ENCODE peak calls at places on chromosomes 5 and 9, in four cellular contexts. One of them, this sample, is unnamed.
A peak's percentile ranks its signal among the peaks of the same experiment; 100 is the strongest.

GRCh38 chr5:180803181-180804128 is 849 bp upstream of the MGAT1 start:
- DNase-seq in DND-41: peak; percentile 94
- DNase-seq in brain microvascular endothelial cell: no peak
- DNase-seq in NB4: peak; percentile 96
- DNase-seq in this sample: peak; percentile 46

GRCh38 chr5:88834108-88834462 is 48.9 kb downstream of the MEF2C start:
- DNase-seq in brain microvascular endothelial cell: no peak
- DNase-seq in NB4: no peak
- DNase-seq in DND-41: no peak
- DNase-seq in this sample: no peak

GRCh38 chr9:72554221-72554641 is 32.8 kb downstream of the TMC1 start:
- DNase-seq in NB4: no peak
- DNase-seq in brain microvascular endothelial cell: peak; percentile 52
- DNase-seq in DND-41: no peak
- DNase-seq in this sample: peak; percentile 93

GRCh38 chr9:124389146-124389939 is 25.9 kb downstream of the PSMB7 start:
- DNase-seq in brain microvascular endothelial cell: no peak
- DNase-seq in DND-41: no peak
- DNase-seq in NB4: no peak
- DNase-seq in this sample: no peak

GRCh38 chr5:61309115-61309514 is 22.9 kb upstream of the ZSWIM6 start:
- DNase-seq in DND-41: no peak
- DNase-seq in brain microvascular endothelial cell: no peak
- DNase-seq in NB4: no peak
- DNase-seq in this sample: no peak

GRCh38 chr5:147921134-147921533 is 14.8 kb upstream of the C5orf46 start:
- DNase-seq in brain microvascular endothelial cell: no peak
- DNase-seq in DND-41: no peak
- DNase-seq in NB4: peak; percentile 70
- DNase-seq in this sample: no peak

GRCh38 chr9:101848485-101848919 is 110.1 kb upstream of the GRIN3A start:
- DNase-seq in DND-41: no peak
- DNase-seq in brain microvascular endothelial cell: peak; percentile 21
- DNase-seq in NB4: no peak
- DNase-seq in this sample: no peak

GRCh38 chr5:316210-317085 is 5.1 kb upstream of the AHRR start:
- DNase-seq in NB4: no peak
- DNase-seq in brain microvascular endothelial cell: no peak
- DNase-seq in DND-41: no peak
- DNase-seq in this sample: no peak

GRCh38 chr9:127555830-127556820 is 56.0 kb upstream of the STXBP1 start:
- DNase-seq in brain microvascular endothelial cell: peak; percentile 94
- DNase-seq in NB4: peak; percentile 94
- DNase-seq in DND-41: peak; percentile 78
- DNase-seq in this sample: peak; percentile 91

GRCh38 chr5:53882637-53883036 is 322.2 kb downstream of the NDUFS4 start:
- DNase-seq in brain microvascular endothelial cell: peak; percentile 5
- DNase-seq in NB4: no peak
- DNase-seq in DND-41: no peak
- DNase-seq in this sample: no peak

GRCh38 chr5:130616161-130616560 is 548.9 kb downstream of the HINT1 start:
- DNase-seq in DND-41: no peak
- DNase-seq in NB4: peak; percentile 34
- DNase-seq in brain microvascular endothelial cell: no peak
- DNase-seq in this sample: peak; percentile 43

GRCh38 chr5:121366515-121366914 is 485.2 kb upstream of the FTMT start:
- DNase-seq in NB4: no peak
- DNase-seq in brain microvascular endothelial cell: no peak
- DNase-seq in DND-41: no peak
- DNase-seq in this sample: peak; percentile 18

GRCh38 chr5:28927559-28928326 is 1889.4 kb upstream of the CDH9 start:
- DNase-seq in NB4: no peak
- DNase-seq in DND-41: no peak
- DNase-seq in brain microvascular endothelial cell: no peak
- DNase-seq in this sample: no peak

GRCh38 chr9:15485836-15486678 is 24.7 kb downstream of the PSIP1 start:
- DNase-seq in brain microvascular endothelial cell: peak; percentile 33
- DNase-seq in NB4: peak; percentile 44
- DNase-seq in DND-41: no peak
- DNase-seq in this sample: peak; percentile 26

GRCh38 chr5:122649080-122649479 is 125.8 kb upstream of the SNX2 start:
- DNase-seq in NB4: no peak
- DNase-seq in brain microvascular endothelial cell: no peak
- DNase-seq in DND-41: no peak
- DNase-seq in this sample: no peak

GRCh38 chr5:31824886-31825774 is 186.2 kb downstream of the PDZD2 start:
- DNase-seq in brain microvascular endothelial cell: peak; percentile 61
- DNase-seq in NB4: peak; percentile 67
- DNase-seq in DND-41: peak; percentile 33
- DNase-seq in this sample: peak; percentile 74

GRCh38 chr9:137048655-137049543 is 2.9 kb upstream of the NPDC1 start:
- DNase-seq in brain microvascular endothelial cell: no peak
- DNase-seq in NB4: no peak
- DNase-seq in DND-41: no peak
- DNase-seq in this sample: no peak

GRCh38 chr9:136665111-136665703 is 2.5 kb downstream of the EGFL7 start:
- DNase-seq in NB4: no peak
- DNase-seq in brain microvascular endothelial cell: no peak
- DNase-seq in DND-41: no peak
- DNase-seq in this sample: peak; percentile 19

GRCh38 chr5:77356740-77357139 is 135.4 kb downstream of the WDR41 start:
- DNase-seq in NB4: no peak
- DNase-seq in brain microvascular endothelial cell: peak; percentile 48
- DNase-seq in DND-41: no peak
- DNase-seq in this sample: peak; percentile 71

GRCh38 chr9:132869266-132869665 is 8.8 kb downstream of the AK8 start:
- DNase-seq in brain microvascular endothelial cell: no peak
- DNase-seq in DND-41: no peak
- DNase-seq in NB4: no peak
- DNase-seq in this sample: no peak

GRCh38 chr5:138905541-138905940 is 30.4 kb upstream of the LRRTM2 start:
- DNase-seq in brain microvascular endothelial cell: peak; percentile 45
- DNase-seq in NB4: no peak
- DNase-seq in DND-41: no peak
- DNase-seq in this sample: peak; percentile 61

GRCh38 chr5:95870105-95870672 is 47.7 kb upstream of the GLRX start:
- DNase-seq in brain microvascular endothelial cell: peak; percentile 33
- DNase-seq in DND-41: no peak
- DNase-seq in NB4: peak; percentile 15
- DNase-seq in this sample: no peak

GRCh38 chr5:121199238-121199999 is 652.3 kb upstream of the FTMT start:
- DNase-seq in DND-41: no peak
- DNase-seq in brain microvascular endothelial cell: peak; percentile 76
- DNase-seq in NB4: no peak
- DNase-seq in this sample: peak; percentile 86

GRCh38 chr5:151017897-151018296 is 2.5 kb upstream of the GPX3 start:
- DNase-seq in brain microvascular endothelial cell: no peak
- DNase-seq in DND-41: no peak
- DNase-seq in NB4: no peak
- DNase-seq in this sample: no peak

GRCh38 chr5:116482394-116482793 is 92.2 kb downstream of the SEMA6A start:
- DNase-seq in NB4: no peak
- DNase-seq in DND-41: no peak
- DNase-seq in brain microvascular endothelial cell: peak; percentile 53
- DNase-seq in this sample: no peak

GRCh38 chr9:1273859-1274258 is 223.7 kb downstream of the DMRT2 start:
- DNase-seq in DND-41: no peak
- DNase-seq in brain microvascular endothelial cell: no peak
- DNase-seq in NB4: no peak
- DNase-seq in this sample: no peak

GRCh38 chr5:77499973-77500372 is 7.9 kb upstream of the WDR41 start:
- DNase-seq in DND-41: no peak
- DNase-seq in NB4: no peak
- DNase-seq in brain microvascular endothelial cell: no peak
- DNase-seq in this sample: no peak

GRCh38 chr5:149780043-149780737 is 50.1 kb downstream of the PPARGC1B start:
- DNase-seq in NB4: no peak
- DNase-seq in DND-41: no peak
- DNase-seq in brain microvascular endothelial cell: no peak
- DNase-seq in this sample: no peak

GRCh38 chr5:126516133-126516532 is 78.9 kb downstream of the ALDH7A1 start:
- DNase-seq in NB4: no peak
- DNase-seq in DND-41: no peak
- DNase-seq in brain microvascular endothelial cell: no peak
- DNase-seq in this sample: no peak

GRCh38 chr5:79436821-79437220 is 77.1 kb downstream of the HOMER1 start:
- DNase-seq in DND-41: no peak
- DNase-seq in NB4: no peak
- DNase-seq in brain microvascular endothelial cell: no peak
- DNase-seq in this sample: peak; percentile 17

GRCh38 chr9:83062653-83063527 is at the start of gene RASEF:
- DNase-seq in NB4: no peak
- DNase-seq in DND-41: no peak
- DNase-seq in brain microvascular endothelial cell: no peak
- DNase-seq in this sample: peak; percentile 25

GRCh38 chr9:113682297-113682771 is 193.8 kb upstream of the ZNF618 start:
- DNase-seq in NB4: peak; percentile 74
- DNase-seq in DND-41: peak; percentile 41
- DNase-seq in brain microvascular endothelial cell: peak; percentile 85
- DNase-seq in this sample: peak; percentile 92

GRCh38 chr9:70553718-70554673 is 139.5 kb upstream of the KLF9 start:
- DNase-seq in brain microvascular endothelial cell: no peak
- DNase-seq in NB4: no peak
- DNase-seq in DND-41: no peak
- DNase-seq in this sample: no peak

GRCh38 chr5:175060264-175060663 is 335.9 kb downstream of the MSX2 start:
- DNase-seq in brain microvascular endothelial cell: no peak
- DNase-seq in DND-41: no peak
- DNase-seq in NB4: no peak
- DNase-seq in this sample: no peak

GRCh38 chr5:175056831-175057230 is 332.4 kb downstream of the MSX2 start:
- DNase-seq in DND-41: no peak
- DNase-seq in NB4: no peak
- DNase-seq in brain microvascular endothelial cell: no peak
- DNase-seq in this sample: no peak

DNA sequence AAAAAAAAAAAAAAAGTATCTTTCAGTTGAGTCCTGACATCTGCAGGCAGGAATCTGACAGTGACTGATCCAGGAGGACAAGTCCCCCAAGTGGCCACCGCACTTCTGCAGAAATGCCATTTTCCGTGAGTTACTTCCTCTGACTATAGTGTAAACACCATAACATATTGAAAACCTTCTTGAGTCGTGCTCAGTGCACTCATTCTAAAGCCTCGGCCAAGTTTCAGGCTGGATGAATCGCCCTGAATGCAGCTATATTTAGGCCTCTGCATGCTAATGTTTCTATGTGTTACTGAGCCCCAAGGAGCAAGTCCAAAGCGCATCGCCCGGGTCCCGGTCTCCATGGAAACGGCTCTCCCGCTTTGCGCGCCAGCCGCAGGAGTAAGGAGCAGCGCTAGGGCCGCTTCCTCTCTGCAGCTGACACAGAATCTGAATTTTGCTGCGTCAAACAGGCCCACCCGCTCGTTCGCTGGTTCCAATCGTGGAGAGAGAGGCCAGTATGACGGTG is 335.4 kb downstream of the MSX2 start:
- DNase-seq in DND-41: peak; percentile 12
- DNase-seq in brain microvascular endothelial cell: peak; percentile 7
- DNase-seq in NB4: no peak
- DNase-seq in this sample: no peak
- H3K4me3 ChIP-seq in DND-41: no peak overlapping the region
- H3K4me3 ChIP-seq in brain microvascular endothelial cell: no peak overlapping the region
- H3K4me3 ChIP-seq in NB4: no peak overlapping the region
- H3K4me3 ChIP-seq in this sample: no peak overlapping the region

DNA sequence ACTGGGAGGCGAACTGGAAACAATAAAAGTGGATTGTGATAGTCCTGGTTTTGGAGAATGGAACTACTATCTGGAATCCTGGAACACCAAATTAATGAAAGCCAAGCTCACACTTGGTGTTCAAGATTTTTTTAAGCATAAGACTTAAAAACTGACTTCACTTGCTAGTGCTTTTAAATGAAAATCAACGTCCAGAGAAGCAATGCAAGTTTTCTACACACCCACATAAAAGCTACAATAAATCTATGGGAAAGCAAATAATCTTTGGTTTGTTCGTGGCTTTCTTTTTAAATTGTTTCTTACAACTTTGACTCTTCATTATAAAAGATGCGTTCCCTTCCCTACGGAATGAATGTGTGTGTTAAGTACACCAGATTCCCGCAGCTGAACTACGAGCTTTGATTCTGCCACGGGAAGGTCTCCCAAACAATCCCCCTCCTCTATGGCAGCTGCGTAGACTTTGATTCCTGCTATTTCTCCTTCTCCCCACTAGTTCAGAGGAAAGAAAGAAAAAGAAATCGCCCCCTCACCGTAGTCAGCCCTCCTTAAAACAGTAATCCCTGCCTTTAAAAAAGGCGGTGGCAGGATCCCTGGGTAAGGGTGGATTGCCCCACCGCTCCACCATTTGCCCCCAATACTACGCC is 1057.2 kb upstream of the DMAC1 start:
- DNase-seq in NB4: no peak
- DNase-seq in DND-41: no peak
- DNase-seq in brain microvascular endothelial cell: no peak
- DNase-seq in this sample: no peak
- TF ChIP-seq CTCF in NB4: no peak
- TF ChIP-seq CTCF in DND-41: peak; percentile 25
- TF ChIP-seq CTCF in brain microvascular endothelial cell: peak; percentile 21
- TF ChIP-seq CTCF in this sample: no peak

GRCh38 chr9:131423171-131423581 is 29.3 kb downstream of the PRRC2B start:
- DNase-seq in DND-41: no peak
- DNase-seq in brain microvascular endothelial cell: peak; percentile 89
- DNase-seq in NB4: no peak
- DNase-seq in this sample: peak; percentile 88
- H3K4me3 ChIP-seq in DND-41: no peak overlapping the region
- H3K4me3 ChIP-seq in brain microvascular endothelial cell: no peak overlapping the region
- H3K4me3 ChIP-seq in NB4: no peak overlapping the region
- H3K4me3 ChIP-seq in this sample: no peak overlapping the region

DNA sequence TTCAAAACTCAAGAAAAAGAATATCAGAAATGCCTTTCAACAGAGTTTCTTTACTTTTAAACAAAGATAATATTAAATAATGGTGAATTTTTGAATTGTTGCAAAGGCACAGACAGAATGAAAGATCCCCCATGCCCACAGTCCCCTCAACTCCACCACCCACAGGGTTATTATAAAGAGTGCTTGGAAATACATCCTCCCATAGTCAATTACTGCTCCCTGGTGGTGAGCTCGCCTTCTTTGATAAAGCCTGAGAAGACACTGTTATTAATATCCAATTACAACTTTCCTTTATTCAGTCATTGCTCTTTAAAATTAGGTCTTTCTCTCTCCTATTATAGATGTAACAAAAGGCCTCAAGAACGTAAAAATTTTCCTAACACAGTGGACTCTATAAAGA is 490.2 kb upstream of the RORB start:
- DNase-seq in brain microvascular endothelial cell: no peak
- DNase-seq in DND-41: no peak
- DNase-seq in NB4: no peak
- DNase-seq in this sample: peak; percentile 42
- TF ChIP-seq CTCF in brain microvascular endothelial cell: peak; percentile 42
- TF ChIP-seq CTCF in DND-41: peak; percentile 27
- TF ChIP-seq CTCF in NB4: no peak
- TF ChIP-seq CTCF in this sample: peak; percentile 39

GRCh38 chr5:136425914-136426313 is 60.6 kb upstream of the TRPC7 start:
- DNase-seq in brain microvascular endothelial cell: no peak
- DNase-seq in DND-41: no peak
- DNase-seq in NB4: no peak
- DNase-seq in this sample: no peak

GRCh38 chr5:136432705-136433104 is 67.4 kb upstream of the TRPC7 start:
- DNase-seq in NB4: no peak
- DNase-seq in DND-41: no peak
- DNase-seq in brain microvascular endothelial cell: no peak
- DNase-seq in this sample: no peak

GRCh38 chr5:136424835-136425694 is 59.7 kb upstream of the TRPC7 start:
- DNase-seq in brain microvascular endothelial cell: peak; percentile 21
- DNase-seq in NB4: peak; percentile 70
- DNase-seq in DND-41: peak; percentile 69
- DNase-seq in this sample: peak; percentile 64

GRCh38 chr5:136427421-136427820 is 62.1 kb upstream of the TRPC7 start:
- DNase-seq in DND-41: no peak
- DNase-seq in NB4: no peak
- DNase-seq in brain microvascular endothelial cell: no peak
- DNase-seq in this sample: no peak
- H3K4me3 ChIP-seq in DND-41: no peak overlapping the region
- H3K4me3 ChIP-seq in NB4: no peak overlapping the region
- H3K4me3 ChIP-seq in brain microvascular endothelial cell: no peak overlapping the region
- H3K4me3 ChIP-seq in this sample: no peak overlapping the region